ENCODE peak calls at places on chromosomes 2 and 18, in four cellular contexts. M is upper lobe of right lung, S is kidney epithelial cell, G is nephron progenitor cell. Z is an unnamed sample.

GRCh38 chr2:236855866-236856855 is 229.5 kb upstream of the COPS8 start:
- DNase-seq in M (no peak), S (no peak), G (peak; percentile 48), Z (no peak)

GRCh38 chr2:216557820-216558219 is 59.2 kb downstream of the RPL37A start:
- DNase-seq in S (no peak), G (no peak), M (no peak), Z (no peak)

GRCh38 chr18:22136395-22136794 is 33.0 kb upstream of the GATA6 start:
- DNase-seq in M (no peak), G (no peak), S (peak; percentile 2), Z (no peak)

GRCh38 chr2:225030089-225030653 is 12.1 kb downstream of the DOCK10 start:
- DNase-seq in M (no peak), G (no peak), S (no peak), Z (no peak)

GRCh38 chr2:225270861-225271260 is 128.6 kb upstream of the NYAP2 start:
- DNase-seq in M (no peak), S (peak; percentile 43), G (no peak), Z (peak; percentile 60)

GRCh38 chr2:54518430-54518829 is 62.3 kb downstream of the SPTBN1 start:
- DNase-seq in M (no peak), S (no peak), G (no peak), Z (no peak)

GRCh38 chr2:167988296-167988695 is 259.1 kb downstream of the STK39 start:
- DNase-seq in G (no peak), S (no peak), M (no peak), Z (no peak)

GRCh38 chr2:229330952-229331351 is 59.9 kb upstream of the PID1 start:
- DNase-seq in G (no peak), S (no peak), M (no peak), Z (no peak)

GRCh38 chr2:189772212-189772611 is 9.6 kb upstream of the OSGEPL1 start:
- DNase-seq in M (no peak), G (no peak), S (no peak), Z (no peak)

GRCh38 chr2:132715554-132715953 is 45.5 kb upstream of the LYPD1 start:
- DNase-seq in M (no peak), G (no peak), S (no peak), Z (peak; percentile 15)

GRCh38 chr2:204491528-204491927 is 53.7 kb upstream of the PARD3B start:
- DNase-seq in S (peak; percentile 71), M (no peak), G (no peak), Z (no peak)

GRCh38 chr2:134461511-134461910 is 207.6 kb downstream of the MGAT5 start:
- DNase-seq in M (peak; percentile 69), S (no peak), G (no peak), Z (no peak)

GRCh38 chr2:9278439-9278838 is 71.8 kb downstream of the ASAP2 start:
- DNase-seq in G (no peak), S (no peak), M (no peak), Z (no peak)

GRCh38 chr2:235669983-235670962 is 176.4 kb downstream of the AGAP1 start:
- DNase-seq in M (peak; percentile 74), S (no peak), G (peak; percentile 72), Z (no peak)

DNA sequence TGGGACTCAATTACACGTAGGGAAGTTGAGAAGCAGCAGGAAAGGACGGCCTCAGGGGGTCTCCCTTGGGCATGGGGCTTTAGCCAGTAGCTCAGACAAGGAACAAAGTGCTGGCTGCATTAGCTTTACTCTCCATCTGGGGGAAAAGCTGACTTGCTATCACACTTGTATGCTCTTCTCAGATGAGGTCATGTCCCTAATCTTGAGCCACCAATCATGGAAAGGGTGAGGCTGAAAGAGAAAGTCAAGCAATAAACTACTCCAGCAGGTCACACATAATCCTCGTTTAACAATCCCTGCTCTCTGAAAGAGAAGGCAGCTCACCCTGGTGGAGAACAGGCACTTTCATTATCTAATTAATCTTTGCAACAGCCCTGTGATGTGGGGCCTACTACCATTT is 129.7 kb upstream of the CAPN13 start:
- DNase-seq in G (no peak), S (no peak), M (no peak), Z (no peak)
- TF ChIP-seq CTCF in G (no peak), S (no peak), M (no peak), Z (no peak)

DNA sequence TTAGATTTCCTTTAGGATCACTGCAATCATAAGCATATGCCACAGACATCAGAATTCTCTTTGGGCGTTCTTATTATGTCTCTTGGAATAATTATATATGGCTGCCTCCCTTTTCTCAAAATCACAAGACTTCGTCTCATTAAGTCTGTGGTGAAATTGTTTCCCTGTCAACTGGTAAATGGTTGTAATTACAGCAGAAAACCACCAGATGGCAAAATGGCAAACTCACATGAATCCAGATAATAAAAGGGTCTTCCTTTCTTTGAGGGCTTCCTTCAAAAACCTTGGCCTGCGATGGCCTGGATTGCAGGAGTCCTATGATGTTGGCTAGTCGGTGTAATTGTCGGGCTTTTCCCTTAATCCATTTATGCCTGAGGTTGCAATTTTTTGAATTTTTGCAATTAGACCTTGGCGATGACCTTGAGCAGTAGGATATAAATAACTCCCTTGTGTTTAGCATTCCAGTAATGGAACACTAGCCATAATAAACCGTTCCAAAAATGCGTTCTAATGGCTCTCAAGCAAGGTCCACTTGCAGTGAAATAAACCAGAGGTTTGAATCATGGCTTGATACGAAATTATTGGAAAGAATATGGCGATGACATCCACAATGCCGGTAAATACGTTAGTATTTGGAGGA is 656.4 kb downstream of the MBD2 start:
- DNase-seq in M (no peak), G (peak; percentile 11), S (no peak), Z (peak; percentile 41)
- TF ChIP-seq CTCF in M (peak; percentile 60), G (peak; percentile 62), S (peak; percentile 53), Z (peak; percentile 58)

GRCh38 chr2:200618590-200619021 is 32.8 kb downstream of the AOX1 start:
- DNase-seq in M (no peak), S (no peak), G (no peak), Z (no peak)
- TF ChIP-seq CTCF in M (peak; percentile 7), S (no peak), G (no peak), Z (no peak)

GRCh38 chr2:71545572-71546274 is 92.4 kb downstream of the DYSF start:
- DNase-seq in S (no peak), M (peak; percentile 49), G (peak; percentile 71), Z (peak; percentile 72)
- TF ChIP-seq CTCF in S (peak; percentile 83), M (peak; percentile 65), G (peak; percentile 83), Z (peak; percentile 61)

GRCh38 chr2:105889046-105889445 is 144.3 kb downstream of the NCK2 start:
- DNase-seq in S (no peak), M (no peak), G (no peak), Z (no peak)
- TF ChIP-seq CTCF in S (no peak), M (no peak), G (no peak), Z (no peak)

GRCh38 chr2:73035899-73036778 is 35.4 kb downstream of the SFXN5 start:
- DNase-seq in S (no peak), G (no peak), M (no peak), Z (no peak)
- TF ChIP-seq CTCF in S (no peak), G (no peak), M (no peak), Z (no peak)

Z was measured in GM10248.